ENCODE peak calls at places on chromosomes 3 and 15, in four cellular contexts. S is sigmoid colon, N is NCI-H748 treated with DMSO at 0.1 percent for 48 hours, K is renal cortical epithelial cell. M is an unnamed sample.
A peak's percentile ranks its signal among the peaks of the same experiment; 100 is the strongest.

GRCh38 chr15:59953392-59953883 is 50.7 kb upstream of the FOXB1 start:
- DNase-seq in S (no peak), N (peak; percentile 87), K (peak; percentile 9), M (no peak)

GRCh38 chr15:76823903-76824302 is 81.2 kb downstream of the SCAPER start:
- DNase-seq in S (no peak), N (peak; percentile 58), K (no peak), M (peak; percentile 4)

GRCh38 chr15:83248151-83248851 is 36.2 kb downstream of the BNC1 start:
- DNase-seq in S (no peak), N (no peak), K (peak; percentile 71), M (peak; percentile 54)

GRCh38 chr3:188950832-188951489 is 220.8 kb upstream of the TPRG1 start:
- DNase-seq in S (peak; percentile 94), N (no peak), K (peak; percentile 94), M (peak; percentile 75)

GRCh38 chr3:139425745-139426400 is 36.4 kb upstream of the COPB2 start:
- DNase-seq in S (no peak), N (no peak), K (no peak), M (no peak)

GRCh38 chr3:126102530-126102951 is 18.6 kb upstream of the SLC41A3 start:
- DNase-seq in S (peak; percentile 85), N (no peak), K (no peak), M (no peak)

GRCh38 chr3:177673105-177673804 is 476.0 kb upstream of the TBL1XR1 start:
- DNase-seq in S (no peak), N (no peak), K (peak; percentile 85), M (peak; percentile 58)

GRCh38 chr15:96367436-96368200 is 37.1 kb downstream of the NR2F2 start:
- DNase-seq in S (no peak), N (no peak), K (no peak), M (no peak)

GRCh38 chr3:134754768-134755559 is 40.1 kb upstream of the EPHB1 start:
- DNase-seq in S (no peak), N (no peak), K (no peak), M (no peak)

GRCh38 chr3:120567370-120568197 is 28.6 kb upstream of the NDUFB4 start:
- DNase-seq in S (peak; percentile 73), N (peak; percentile 8), K (peak; percentile 39), M (peak; percentile 30)

GRCh38 chr3:36817806-36818205 is 53.5 kb upstream of the DCLK3 start:
- DNase-seq in S (no peak), N (no peak), K (no peak), M (no peak)

GRCh38 chr15:56215769-56216168 is 27.9 kb downstream of the RFX7 start:
- DNase-seq in S (no peak), N (no peak), K (peak; percentile 50), M (peak; percentile 6)

GRCh38 chr15:88701561-88702095 is 62.8 kb downstream of the ISG20 start:
- DNase-seq in S (no peak), N (no peak), K (no peak), M (no peak)

GRCh38 chr3:105448338-105448982 is 81.8 kb downstream of the ALCAM start:
- DNase-seq in S (no peak), N (no peak), K (no peak), M (no peak)

GRCh38 chr3:43190682-43191081 is 84.8 kb upstream of the POMGNT2 start:
- DNase-seq in S (no peak), N (no peak), K (no peak), M (no peak)

GRCh38 chr3:69364354-69364753 is 21.5 kb downstream of the FRMD4B start:
- DNase-seq in S (no peak), N (no peak), K (peak; percentile 58), M (no peak)

GRCh38 chr3:142946861-142947260 is 16.6 kb downstream of the PAQR9 start:
- DNase-seq in S (no peak), N (no peak), K (no peak), M (no peak)

GRCh38 chr15:36601497-36601932 is 22.1 kb downstream of the CDIN1 start:
- DNase-seq in S (peak; percentile 91), N (no peak), K (peak; percentile 10), M (peak; percentile 53)

GRCh38 chr3:111850481-111850880 is 8.6 kb upstream of the PHLDB2 start:
- DNase-seq in S (no peak), N (no peak), K (no peak), M (no peak)

GRCh38 chr15:87619161-87619960 is 637.2 kb downstream of the NTRK3 start:
- DNase-seq in S (no peak), N (no peak), K (peak; percentile 24), M (peak; percentile 80)

GRCh38 chr3:197491923-197492664 is 63.7 kb downstream of the BDH1 start:
- DNase-seq in S (no peak), N (no peak), K (no peak), M (no peak)

GRCh38 chr3:142977399-142977728 is 13.9 kb upstream of the PAQR9 start:
- DNase-seq in S (no peak), N (no peak), K (peak; percentile 73), M (peak; percentile 61)

GRCh38 chr3:69743975-69744374 is 4.7 kb downstream of the MITF start:
- DNase-seq in S (no peak), N (no peak), K (no peak), M (no peak)

GRCh38 chr3:76965122-76965725 is 74.7 kb upstream of the ROBO2 start:
- DNase-seq in S (no peak), N (no peak), K (no peak), M (no peak)

GRCh38 chr3:105747621-105748165 is 121.1 kb downstream of the CBLB start:
- DNase-seq in S (no peak), N (no peak), K (no peak), M (no peak)

GRCh38 chr15:76116138-76116885 is 56.5 kb downstream of the TMEM266 start:
- DNase-seq in S (no peak), N (no peak), K (no peak), M (no peak)

GRCh38 chr15:66772967-66773873 is 71.2 kb downstream of the SMAD6 start:
- DNase-seq in S (peak; percentile 75), N (no peak), K (peak; percentile 92), M (peak; percentile 71)

GRCh38 chr3:55434789-55435188 is 52.3 kb downstream of the WNT5A start:
- DNase-seq in S (no peak), N (no peak), K (peak; percentile 39), M (no peak)

GRCh38 chr3:124999897-125000296 is 55.9 kb downstream of the HEG1 start:
- DNase-seq in S (no peak), N (no peak), K (no peak), M (no peak)